ENCODE peak calls at places on chromosomes 11 and 22, in nine cellular contexts. One of them, this sample, is unnamed.

GRCh38 chr22:49994361-49995058 is 18.1 kb downstream of the IL17REL start:
- DNase-seq in EH: no peak
- DNase-seq in M059J: no peak
- DNase-seq in caudate nucleus: no peak
- DNase-seq in naive thymus-derived CD8-positive, alpha-beta T cell: no peak
- DNase-seq in posterior cingulate gyrus: no peak
- DNase-seq in type B pancreatic cell: no peak
- DNase-seq in ELR: no peak
- DNase-seq in mammary epithelial cell: no peak
- DNase-seq in this sample: no peak

GRCh38 chr11:68460741-68461283 is at the start of gene PPP6R3:
- DNase-seq in caudate nucleus: no peak
- DNase-seq in posterior cingulate gyrus: peak; percentile 85
- DNase-seq in mammary epithelial cell: no peak
- DNase-seq in M059J: no peak
- DNase-seq in naive thymus-derived CD8-positive, alpha-beta T cell: no peak
- DNase-seq in type B pancreatic cell: no peak
- DNase-seq in EH: no peak
- DNase-seq in ELR: no peak
- DNase-seq in this sample: no peak

GRCh38 chr11:91926967-91927366 is 297.7 kb upstream of the FAT3 start:
- DNase-seq in caudate nucleus: no peak
- DNase-seq in EH: no peak
- DNase-seq in type B pancreatic cell: no peak
- DNase-seq in mammary epithelial cell: no peak
- DNase-seq in ELR: no peak
- DNase-seq in M059J: peak; percentile 25
- DNase-seq in naive thymus-derived CD8-positive, alpha-beta T cell: no peak
- DNase-seq in posterior cingulate gyrus: no peak
- DNase-seq in this sample: no peak

GRCh38 chr11:32911413-32911812 is 18.8 kb downstream of the QSER1 start:
- DNase-seq in M059J: no peak
- DNase-seq in ELR: no peak
- DNase-seq in caudate nucleus: no peak
- DNase-seq in type B pancreatic cell: no peak
- DNase-seq in posterior cingulate gyrus: no peak
- DNase-seq in naive thymus-derived CD8-positive, alpha-beta T cell: no peak
- DNase-seq in mammary epithelial cell: no peak
- DNase-seq in EH: no peak
- DNase-seq in this sample: no peak

GRCh38 chr11:66720899-66721470 is 8.0 kb downstream of the SPTBN2 start:
- DNase-seq in type B pancreatic cell: no peak
- DNase-seq in M059J: no peak
- DNase-seq in EH: no peak
- DNase-seq in caudate nucleus: no peak
- DNase-seq in mammary epithelial cell: no peak
- DNase-seq in ELR: no peak
- DNase-seq in naive thymus-derived CD8-positive, alpha-beta T cell: no peak
- DNase-seq in posterior cingulate gyrus: peak; percentile 51
- DNase-seq in this sample: no peak

GRCh38 chr22:40452730-40453487 is 82.5 kb downstream of the SGSM3 start:
- DNase-seq in type B pancreatic cell: no peak
- DNase-seq in ELR: no peak
- DNase-seq in naive thymus-derived CD8-positive, alpha-beta T cell: peak; percentile 11
- DNase-seq in mammary epithelial cell: no peak
- DNase-seq in posterior cingulate gyrus: no peak
- DNase-seq in M059J: no peak
- DNase-seq in EH: peak; percentile 22
- DNase-seq in caudate nucleus: no peak
- DNase-seq in this sample: no peak

GRCh38 chr22:19103881-19104821 is 18.1 kb downstream of the DGCR2 start:
- DNase-seq in ELR: no peak
- DNase-seq in mammary epithelial cell: no peak
- DNase-seq in posterior cingulate gyrus: no peak
- DNase-seq in M059J: no peak
- DNase-seq in type B pancreatic cell: no peak
- DNase-seq in caudate nucleus: no peak
- DNase-seq in naive thymus-derived CD8-positive, alpha-beta T cell: no peak
- DNase-seq in EH: peak; percentile 12
- DNase-seq in this sample: no peak

GRCh38 chr11:94956963-94957362 is 16.4 kb downstream of the CWC15 start:
- DNase-seq in EH: no peak
- DNase-seq in naive thymus-derived CD8-positive, alpha-beta T cell: no peak
- DNase-seq in type B pancreatic cell: no peak
- DNase-seq in ELR: peak; percentile 12
- DNase-seq in posterior cingulate gyrus: no peak
- DNase-seq in M059J: no peak
- DNase-seq in mammary epithelial cell: peak; percentile 28
- DNase-seq in caudate nucleus: no peak
- DNase-seq in this sample: no peak

GRCh38 chr11:68106165-68106940 is 14.8 kb downstream of the CHKA start:
- DNase-seq in ELR: no peak
- DNase-seq in type B pancreatic cell: no peak
- DNase-seq in M059J: no peak
- DNase-seq in EH: no peak
- DNase-seq in mammary epithelial cell: peak; percentile 23
- DNase-seq in naive thymus-derived CD8-positive, alpha-beta T cell: no peak
- DNase-seq in posterior cingulate gyrus: no peak
- DNase-seq in caudate nucleus: no peak
- DNase-seq in this sample: no peak

GRCh38 chr22:43262990-43263644 is 76.2 kb upstream of the TTLL12 start:
- DNase-seq in naive thymus-derived CD8-positive, alpha-beta T cell: peak; percentile 20
- DNase-seq in EH: no peak
- DNase-seq in type B pancreatic cell: no peak
- DNase-seq in mammary epithelial cell: no peak
- DNase-seq in posterior cingulate gyrus: no peak
- DNase-seq in M059J: no peak
- DNase-seq in ELR: no peak
- DNase-seq in caudate nucleus: no peak
- DNase-seq in this sample: no peak

GRCh38 chr11:64787526-64788320 is 9.4 kb upstream of the SF1 start:
- DNase-seq in M059J: peak; percentile 27
- DNase-seq in naive thymus-derived CD8-positive, alpha-beta T cell: peak; percentile 54
- DNase-seq in EH: peak; percentile 49
- DNase-seq in posterior cingulate gyrus: peak; percentile 89
- DNase-seq in type B pancreatic cell: no peak
- DNase-seq in caudate nucleus: no peak
- DNase-seq in ELR: peak; percentile 64
- DNase-seq in mammary epithelial cell: peak; percentile 25
- DNase-seq in this sample: no peak

GRCh38 chr11:58316142-58316541 is 42.7 kb downstream of the OR5B17 start:
- DNase-seq in type B pancreatic cell: no peak
- DNase-seq in posterior cingulate gyrus: no peak
- DNase-seq in caudate nucleus: no peak
- DNase-seq in EH: peak; percentile 77
- DNase-seq in mammary epithelial cell: peak; percentile 60
- DNase-seq in ELR: peak; percentile 86
- DNase-seq in naive thymus-derived CD8-positive, alpha-beta T cell: no peak
- DNase-seq in M059J: peak; percentile 60
- DNase-seq in this sample: peak; percentile 39

GRCh38 chr22:23047265-23047664 is 23.1 kb upstream of the GNAZ start:
- DNase-seq in caudate nucleus: no peak
- DNase-seq in type B pancreatic cell: no peak
- DNase-seq in M059J: no peak
- DNase-seq in posterior cingulate gyrus: no peak
- DNase-seq in EH: no peak
- DNase-seq in mammary epithelial cell: no peak
- DNase-seq in ELR: no peak
- DNase-seq in naive thymus-derived CD8-positive, alpha-beta T cell: no peak
- DNase-seq in this sample: no peak

GRCh38 chr11:118305726-118306125 is 1.2 kb downstream of the CD3E start:
- DNase-seq in mammary epithelial cell: no peak
- DNase-seq in naive thymus-derived CD8-positive, alpha-beta T cell: peak; percentile 80
- DNase-seq in posterior cingulate gyrus: no peak
- DNase-seq in EH: no peak
- DNase-seq in caudate nucleus: no peak
- DNase-seq in M059J: no peak
- DNase-seq in ELR: no peak
- DNase-seq in type B pancreatic cell: no peak
- DNase-seq in this sample: no peak

GRCh38 chr11:47716692-47717091 is 1.5 kb upstream of the AGBL2 start:
- DNase-seq in ELR: no peak
- DNase-seq in posterior cingulate gyrus: no peak
- DNase-seq in M059J: no peak
- DNase-seq in caudate nucleus: no peak
- DNase-seq in naive thymus-derived CD8-positive, alpha-beta T cell: no peak
- DNase-seq in type B pancreatic cell: no peak
- DNase-seq in EH: no peak
- DNase-seq in mammary epithelial cell: no peak
- DNase-seq in this sample: no peak

GRCh38 chr22:31093956-31094622 is 13.0 kb downstream of the SMTN start:
- DNase-seq in type B pancreatic cell: no peak
- DNase-seq in caudate nucleus: no peak
- DNase-seq in naive thymus-derived CD8-positive, alpha-beta T cell: no peak
- DNase-seq in ELR: no peak
- DNase-seq in posterior cingulate gyrus: peak; percentile 86
- DNase-seq in EH: no peak
- DNase-seq in mammary epithelial cell: no peak
- DNase-seq in M059J: no peak
- DNase-seq in this sample: no peak

GRCh38 chr11:71431271-71431670 is 16.9 kb downstream of the DHCR7 start:
- DNase-seq in M059J: no peak
- DNase-seq in naive thymus-derived CD8-positive, alpha-beta T cell: no peak
- DNase-seq in ELR: no peak
- DNase-seq in caudate nucleus: no peak
- DNase-seq in EH: no peak
- DNase-seq in posterior cingulate gyrus: no peak
- DNase-seq in mammary epithelial cell: no peak
- DNase-seq in type B pancreatic cell: no peak
- DNase-seq in this sample: no peak

GRCh38 chr11:24496728-24497396 is at the start of gene LUZP2:
- DNase-seq in EH: peak; percentile 18
- DNase-seq in naive thymus-derived CD8-positive, alpha-beta T cell: no peak
- DNase-seq in M059J: peak; percentile 51
- DNase-seq in mammary epithelial cell: peak; percentile 28
- DNase-seq in type B pancreatic cell: peak; percentile 70
- DNase-seq in caudate nucleus: no peak
- DNase-seq in ELR: peak; percentile 62
- DNase-seq in posterior cingulate gyrus: peak; percentile 86
- DNase-seq in this sample: no peak

GRCh38 chr11:70399681-70400112 is 1.4 kb downstream of the CTTN start:
- DNase-seq in type B pancreatic cell: no peak
- DNase-seq in EH: peak; percentile 98
- DNase-seq in caudate nucleus: no peak
- DNase-seq in mammary epithelial cell: peak; percentile 92
- DNase-seq in naive thymus-derived CD8-positive, alpha-beta T cell: no peak
- DNase-seq in M059J: peak; percentile 98
- DNase-seq in ELR: peak; percentile 97
- DNase-seq in posterior cingulate gyrus: peak; percentile 93
- DNase-seq in this sample: peak; percentile 70

GRCh38 chr22:35995772-35996171 is 32.9 kb downstream of the RBFOX2 start:
- DNase-seq in naive thymus-derived CD8-positive, alpha-beta T cell: no peak
- DNase-seq in M059J: peak; percentile 73
- DNase-seq in type B pancreatic cell: no peak
- DNase-seq in mammary epithelial cell: peak; percentile 18
- DNase-seq in caudate nucleus: no peak
- DNase-seq in ELR: peak; percentile 87
- DNase-seq in EH: peak; percentile 96
- DNase-seq in posterior cingulate gyrus: no peak
- DNase-seq in this sample: no peak

GRCh38 chr11:120527111-120527748 is 15.7 kb downstream of the GRIK4 start:
- DNase-seq in M059J: peak; percentile 45
- DNase-seq in naive thymus-derived CD8-positive, alpha-beta T cell: no peak
- DNase-seq in EH: peak; percentile 68
- DNase-seq in mammary epithelial cell: no peak
- DNase-seq in posterior cingulate gyrus: peak; percentile 82
- DNase-seq in caudate nucleus: no peak
- DNase-seq in type B pancreatic cell: no peak
- DNase-seq in ELR: peak; percentile 40
- DNase-seq in this sample: no peak

GRCh38 chr11:12125609-12126149 is 15.3 kb downstream of the MICAL2 start:
- DNase-seq in M059J: peak; percentile 74
- DNase-seq in type B pancreatic cell: no peak
- DNase-seq in ELR: peak; percentile 54
- DNase-seq in mammary epithelial cell: peak; percentile 83
- DNase-seq in caudate nucleus: no peak
- DNase-seq in naive thymus-derived CD8-positive, alpha-beta T cell: no peak
- DNase-seq in EH: no peak
- DNase-seq in posterior cingulate gyrus: no peak
- DNase-seq in this sample: peak; percentile 37

GRCh38 chr11:97691061-97691460 is 1301.2 kb downstream of the JRKL start:
- DNase-seq in M059J: no peak
- DNase-seq in posterior cingulate gyrus: no peak
- DNase-seq in type B pancreatic cell: no peak
- DNase-seq in caudate nucleus: no peak
- DNase-seq in ELR: no peak
- DNase-seq in EH: no peak
- DNase-seq in mammary epithelial cell: no peak
- DNase-seq in naive thymus-derived CD8-positive, alpha-beta T cell: no peak
- DNase-seq in this sample: no peak

GRCh38 chr11:126284829-126285228 is 1.9 kb downstream of the TIRAP start:
- DNase-seq in posterior cingulate gyrus: no peak
- DNase-seq in EH: peak; percentile 96
- DNase-seq in M059J: peak; percentile 98
- DNase-seq in naive thymus-derived CD8-positive, alpha-beta T cell: peak; percentile 64
- DNase-seq in ELR: peak; percentile 97
- DNase-seq in mammary epithelial cell: peak; percentile 93
- DNase-seq in type B pancreatic cell: no peak
- DNase-seq in caudate nucleus: no peak
- DNase-seq in this sample: peak; percentile 67

GRCh38 chr11:12280838-12281565 is 96.4 kb upstream of the PARVA start:
- DNase-seq in naive thymus-derived CD8-positive, alpha-beta T cell: no peak
- DNase-seq in mammary epithelial cell: no peak
- DNase-seq in ELR: peak; percentile 54
- DNase-seq in caudate nucleus: no peak
- DNase-seq in M059J: no peak
- DNase-seq in posterior cingulate gyrus: peak; percentile 64
- DNase-seq in type B pancreatic cell: peak; percentile 54
- DNase-seq in EH: no peak
- DNase-seq in this sample: no peak

GRCh38 chr22:50505776-50506610 is 1.5 kb downstream of the LMF2 start:
- DNase-seq in EH: no peak
- DNase-seq in ELR: no peak
- DNase-seq in mammary epithelial cell: no peak
- DNase-seq in type B pancreatic cell: peak; percentile 67
- DNase-seq in M059J: no peak
- DNase-seq in caudate nucleus: no peak
- DNase-seq in posterior cingulate gyrus: no peak
- DNase-seq in naive thymus-derived CD8-positive, alpha-beta T cell: no peak
- DNase-seq in this sample: no peak

GRCh38 chr11:12359761-12360160 is 17.6 kb upstream of the PARVA start:
- DNase-seq in posterior cingulate gyrus: no peak
- DNase-seq in naive thymus-derived CD8-positive, alpha-beta T cell: no peak
- DNase-seq in M059J: no peak
- DNase-seq in ELR: peak; percentile 62
- DNase-seq in caudate nucleus: no peak
- DNase-seq in EH: peak; percentile 52
- DNase-seq in mammary epithelial cell: no peak
- DNase-seq in type B pancreatic cell: no peak
- DNase-seq in this sample: no peak

GRCh38 chr11:123384116-123384515 is 46.0 kb upstream of the GRAMD1B start:
- DNase-seq in posterior cingulate gyrus: no peak
- DNase-seq in M059J: no peak
- DNase-seq in type B pancreatic cell: no peak
- DNase-seq in naive thymus-derived CD8-positive, alpha-beta T cell: no peak
- DNase-seq in mammary epithelial cell: no peak
- DNase-seq in EH: no peak
- DNase-seq in ELR: no peak
- DNase-seq in caudate nucleus: no peak
- DNase-seq in this sample: no peak

GRCh38 chr11:12288212-12288933 is 89.0 kb upstream of the PARVA start:
- DNase-seq in ELR: peak; percentile 92
- DNase-seq in type B pancreatic cell: peak; percentile 87
- DNase-seq in caudate nucleus: peak; percentile 55
- DNase-seq in EH: peak; percentile 95
- DNase-seq in mammary epithelial cell: peak; percentile 76
- DNase-seq in naive thymus-derived CD8-positive, alpha-beta T cell: peak; percentile 19
- DNase-seq in M059J: peak; percentile 93
- DNase-seq in posterior cingulate gyrus: peak; percentile 96
- DNase-seq in this sample: peak; percentile 41

GRCh38 chr11:69233761-69234136 is 60.2 kb upstream of the MYEOV start:
- DNase-seq in caudate nucleus: no peak
- DNase-seq in posterior cingulate gyrus: peak; percentile 61
- DNase-seq in EH: no peak
- DNase-seq in type B pancreatic cell: peak; percentile 57
- DNase-seq in ELR: no peak
- DNase-seq in naive thymus-derived CD8-positive, alpha-beta T cell: no peak
- DNase-seq in M059J: no peak
- DNase-seq in mammary epithelial cell: no peak
- DNase-seq in this sample: no peak

GRCh38 chr11:15289718-15290117 is 175.0 kb downstream of the INSC start:
- DNase-seq in caudate nucleus: no peak
- DNase-seq in ELR: no peak
- DNase-seq in M059J: no peak
- DNase-seq in mammary epithelial cell: no peak
- DNase-seq in naive thymus-derived CD8-positive, alpha-beta T cell: no peak
- DNase-seq in type B pancreatic cell: no peak
- DNase-seq in posterior cingulate gyrus: no peak
- DNase-seq in EH: no peak
- DNase-seq in this sample: no peak